ENCODE peak calls at places on chromosomes 5 and 9, in six cellular contexts. O, I, K, N, S and G are unnamed samples.

GRCh38 chr5:130102375-130102774 is 198.1 kb downstream of the CHSY3 start:
- DNase-seq in O (no peak), I (no peak), K (no peak), N (no peak), S (no peak), G (no peak)

GRCh38 chr5:87300744-87301143 is 33.1 kb downstream of the RASA1 start:
- DNase-seq in O (peak), I (peak), K (peak), N (peak), S (no peak), G (no peak)

GRCh38 chr5:60410427-60410826 is 289.5 kb downstream of the DEPDC1B start:
- DNase-seq in O (peak), I (no peak), K (no peak), N (no peak), S (no peak), G (no peak)

GRCh38 chr9:133334161-133334560 is 1.8 kb downstream of the SURF6 start:
- DNase-seq in O (no peak), I (no peak), K (no peak), N (no peak), S (no peak), G (no peak)

GRCh38 chr9:74293479-74293878 is 203.7 kb upstream of the RORB start:
- DNase-seq in O (no peak), I (no peak), K (no peak), N (no peak), S (no peak), G (no peak)

GRCh38 chr5:116063950-116064349 is 20.9 kb upstream of the COMMD10 start:
- DNase-seq in O (no peak), I (no peak), K (no peak), N (no peak), S (no peak), G (no peak)

GRCh38 chr5:64635056-64635686 is 55.1 kb upstream of the SHISAL2B start:
- DNase-seq in O (no peak), I (peak), K (peak), N (peak), S (no peak), G (no peak)

GRCh38 chr9:132231019-132231701 is 69.3 kb downstream of the NTNG2 start:
- DNase-seq in O (no peak), I (peak), K (no peak), N (no peak), S (no peak), G (no peak)

GRCh38 chr5:160621503-160621902 is 199.8 kb downstream of the PTTG1 start:
- DNase-seq in O (no peak), I (no peak), K (no peak), N (no peak), S (no peak), G (no peak)

GRCh38 chr9:134066923-134067851 is 639 bp downstream of the BRD3 start:
- DNase-seq in O (no peak), I (peak), K (peak), N (peak), S (no peak), G (no peak)

GRCh38 chr5:52077941-52078825 is 694.9 kb downstream of the ISL1 start:
- DNase-seq in O (no peak), I (no peak), K (no peak), N (no peak), S (no peak), G (peak)

GRCh38 chr5:135183464-135183863 is 149.4 kb upstream of the PITX1 start:
- DNase-seq in O (no peak), I (no peak), K (no peak), N (no peak), S (no peak), G (no peak)

GRCh38 chr5:135184646-135185045 is 150.6 kb upstream of the PITX1 start:
- DNase-seq in O (no peak), I (no peak), K (no peak), N (no peak), S (no peak), G (no peak)

GRCh38 chr5:135186662-135187522 is 152.9 kb upstream of the PITX1 start:
- DNase-seq in O (no peak), I (no peak), K (no peak), N (peak), S (no peak), G (no peak)

GRCh38 chr5:135188233-135188909 is 154.3 kb upstream of the PITX1 start:
- DNase-seq in O (no peak), I (no peak), K (no peak), N (no peak), S (no peak), G (no peak)

DNA sequence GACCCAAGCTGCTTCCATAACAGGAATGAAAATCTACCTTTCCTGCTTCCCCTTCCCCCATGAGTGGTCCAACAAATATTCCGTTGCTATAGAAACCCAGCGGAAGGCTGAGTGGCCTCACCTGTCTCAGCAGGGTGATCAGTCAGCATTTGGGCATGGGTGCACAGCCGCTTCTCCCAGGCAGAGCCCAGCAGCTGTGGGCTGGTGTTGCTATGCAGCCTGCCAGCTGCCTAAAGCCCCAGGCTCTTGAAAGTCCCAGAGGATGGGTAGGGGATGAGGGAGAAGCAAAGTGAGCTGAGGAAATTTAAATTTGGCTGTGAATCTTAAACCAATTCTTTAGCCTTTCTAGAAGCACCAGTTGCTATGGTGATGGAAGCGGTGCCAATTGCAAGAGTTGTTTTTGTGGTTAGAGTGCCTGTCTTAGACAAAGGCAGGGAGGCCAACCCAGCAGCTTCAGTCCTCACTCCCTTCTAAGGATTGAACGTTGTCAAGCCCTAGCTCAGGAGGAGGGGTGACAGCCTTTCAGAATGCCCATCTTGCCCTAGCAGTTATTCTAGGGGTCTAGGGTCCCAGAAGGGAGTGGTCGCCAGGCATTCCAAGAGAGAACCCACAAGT is 151.5 kb upstream of the PITX1 start:
- DNase-seq in O (no peak), I (no peak), K (no peak), N (no peak), S (no peak), G (no peak)
- TF ChIP-seq EP300 in O (no peak), I (no peak), K (no peak), N (no peak), S (no peak), G (no peak)

GRCh38 chr9:1747568-1747967 is 267.6 kb upstream of the SMARCA2 start:
- DNase-seq in O (no peak), I (no peak), K (no peak), N (no peak), S (no peak), G (no peak)
- TF ChIP-seq MAX in O (no peak), I (no peak), K (no peak), N (no peak), S (no peak), G (no peak)

DNA sequence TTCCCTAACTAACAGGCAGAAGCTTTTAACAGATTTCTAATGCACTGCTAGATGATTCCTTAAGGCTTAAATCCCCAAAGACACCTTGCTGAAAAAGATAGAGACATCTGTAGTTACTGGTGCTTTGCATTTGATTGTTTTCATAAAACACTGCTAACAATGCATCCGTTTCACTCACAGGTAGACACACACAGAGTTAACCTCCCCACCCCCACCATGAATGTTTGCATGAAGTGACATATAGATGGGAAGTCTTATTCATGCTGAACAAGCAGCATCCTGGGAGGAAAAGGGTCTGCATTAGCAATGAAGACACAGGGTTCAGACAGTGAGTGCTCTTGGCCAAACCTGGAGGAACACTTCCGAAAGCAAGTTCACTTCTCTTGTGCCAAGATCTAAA is 100.8 kb downstream of the ASTN2 start:
- DNase-seq in O (no peak), I (no peak), K (no peak), N (no peak), S (no peak), G (no peak)
- TF ChIP-seq EP300 in O (no peak), I (no peak), K (no peak), N (no peak), S (no peak), G (no peak)

GRCh38 chr9:21608200-21608599 is 126.1 kb upstream of the IFNE start:
- DNase-seq in O (no peak), I (no peak), K (no peak), N (no peak), S (no peak), G (no peak)
- TF ChIP-seq MAX in O (no peak), I (no peak), K (no peak), N (no peak), S (no peak), G (no peak)

GRCh38 chr9:86945868-86946711 is 1.2 kb downstream of the GAS1 start:
- DNase-seq in O (no peak), I (peak), K (peak), N (no peak), S (no peak), G (no peak)

GRCh38 chr9:86946712-86947145 is 577 bp downstream of the GAS1 start:
- DNase-seq in O (no peak), I (peak), K (peak), N (no peak), S (no peak), G (no peak)

GRCh38 chr9:86947146-86948081 is at the start of gene GAS1:
- DNase-seq in O (no peak), I (peak), K (peak), N (peak), S (no peak), G (peak)

GRCh38 chr9:86944974-86945867 is 2.1 kb downstream of the GAS1 start:
- DNase-seq in O (no peak), I (peak), K (no peak), N (no peak), S (no peak), G (no peak)

DNA sequence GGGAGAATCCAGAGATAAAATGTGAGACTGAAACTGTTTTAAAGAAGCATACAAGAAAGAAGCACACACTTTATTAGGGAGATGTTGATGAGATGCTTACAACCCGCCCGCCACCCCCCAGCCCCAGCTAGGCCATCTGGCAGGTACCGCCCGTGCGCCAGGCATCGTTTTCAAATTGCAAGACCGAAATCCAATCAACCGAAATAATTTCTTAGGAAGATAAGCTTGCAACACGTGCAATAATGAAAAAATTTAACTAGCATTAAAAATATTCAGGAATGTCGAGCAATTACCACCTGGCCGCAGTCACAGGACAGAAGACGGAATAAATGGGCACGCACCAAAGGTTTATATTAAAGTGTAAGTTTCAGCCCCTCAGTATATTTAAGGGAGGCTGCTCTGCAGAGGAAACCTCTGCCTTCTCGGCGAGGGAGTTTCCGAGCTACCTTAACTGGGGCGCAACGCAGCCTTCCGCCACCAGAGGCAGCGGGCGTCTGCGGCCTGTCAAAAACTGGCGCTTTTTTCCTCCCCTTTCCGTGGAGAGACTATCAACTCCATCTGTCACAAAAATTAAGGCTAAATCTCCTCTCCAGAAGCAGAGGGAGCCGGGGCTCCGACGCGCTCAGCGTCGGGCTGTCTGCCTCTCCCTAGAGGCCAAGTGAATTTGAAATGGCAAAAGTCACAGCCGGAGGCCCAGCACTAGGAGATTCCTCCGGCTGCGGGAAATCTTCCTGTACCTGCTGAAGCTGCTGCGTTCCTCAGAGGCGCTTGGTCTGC is 1.0 kb upstream of the GAS1 start:
- DNase-seq in O (peak), I (peak), K (peak), N (peak), S (no peak), G (peak)
- TF ChIP-seq EP300 in O (no peak), I (peak), K (no peak), N (no peak), S (no peak), G (no peak)

GRCh38 chr5:177189416-177189815 is 55.8 kb downstream of the NSD1 start:
- DNase-seq in O (no peak), I (no peak), K (no peak), N (no peak), S (no peak), G (no peak)

GRCh38 chr5:177198738-177199137 is 65.2 kb downstream of the NSD1 start:
- DNase-seq in O (no peak), I (no peak), K (no peak), N (no peak), S (no peak), G (no peak)

GRCh38 chr5:177189965-177190364 is 56.4 kb downstream of the NSD1 start:
- DNase-seq in O (no peak), I (no peak), K (no peak), N (no peak), S (no peak), G (no peak)

GRCh38 chr5:177195307-177195952 is 61.9 kb downstream of the NSD1 start:
- DNase-seq in O (no peak), I (no peak), K (no peak), N (no peak), S (no peak), G (no peak)

GRCh38 chr5:177194278-177194677 is 60.7 kb downstream of the NSD1 start:
- DNase-seq in O (peak), I (no peak), K (peak), N (no peak), S (no peak), G (peak)
- TF ChIP-seq MAX in O (no peak), I (peak), K (no peak), N (no peak), S (no peak), G (no peak)

GRCh38 chr5:108232805-108233204 is 149.1 kb downstream of the FBXL17 start:
- DNase-seq in O (no peak), I (no peak), K (no peak), N (no peak), S (no peak), G (no peak)

GRCh38 chr5:108238936-108239887 is 142.7 kb downstream of the FBXL17 start:
- DNase-seq in O (no peak), I (no peak), K (no peak), N (no peak), S (no peak), G (peak)

GRCh38 chr5:108233617-108234016 is 148.3 kb downstream of the FBXL17 start:
- DNase-seq in O (no peak), I (no peak), K (no peak), N (no peak), S (no peak), G (no peak)

GRCh38 chr5:108238461-108238860 is 143.4 kb downstream of the FBXL17 start:
- DNase-seq in O (no peak), I (no peak), K (no peak), N (no peak), S (no peak), G (no peak)
- TF ChIP-seq EP300 in O (no peak), I (no peak), K (no peak), N (no peak), S (no peak), G (no peak)